ENCODE peak calls at places on chromosomes 13 and 19, in six cellular contexts. L is suprapubic skin; T is SK-N-SH; X is CD4-positive, CD25-positive, alpha-beta regulatory T cell; J is mammary epithelial cell; O is stomach. H is an unnamed sample.
A peak's percentile ranks its signal among the peaks of the same experiment; 100 is the strongest.

GRCh38 chr19:46859637-46860124 is 1.1 kb upstream of the ARHGAP35 start:
- DNase-seq in L (peak; percentile 95), T (peak; percentile 58), X (no peak), J (no peak), O (peak; percentile 46), H (no peak)

GRCh38 chr19:511101-511841 is 4.0 kb downstream of the TPGS1 start:
- DNase-seq in L (no peak), T (no peak), X (peak; percentile 94), J (peak; percentile 67), O (peak; percentile 37), H (no peak)

GRCh38 chr13:72255908-72256307 is 388.9 kb upstream of the DACH1 start:
- DNase-seq in L (no peak), T (peak; percentile 19), X (no peak), J (peak; percentile 64), O (no peak), H (peak; percentile 3)

GRCh38 chr13:77028202-77028601 is 1.2 kb upstream of the FBXL3 start:
- DNase-seq in L (no peak), T (no peak), X (peak; percentile 20), J (peak; percentile 9), O (no peak), H (no peak)

GRCh38 chr13:39362652-39363390 is 240.2 kb downstream of the LHFPL6 start:
- DNase-seq in L (no peak), T (no peak), X (no peak), J (peak; percentile 61), O (no peak), H (no peak)

GRCh38 chr19:54137913-54138776 is 583 bp downstream of the CNOT3 start:
- DNase-seq in L (no peak), T (peak; percentile 75), X (peak; percentile 28), J (no peak), O (no peak), H (peak; percentile 32)

GRCh38 chr19:19055701-19056100 is 8.1 kb upstream of the SLC25A42 start:
- DNase-seq in L (no peak), T (no peak), X (no peak), J (no peak), O (no peak), H (no peak)

GRCh38 chr19:18612772-18613588 is at the start of gene TMEM59L:
- DNase-seq in L (no peak), T (peak; percentile 95), X (no peak), J (no peak), O (no peak), H (no peak)

GRCh38 chr19:52935434-52935833 is 12.2 kb upstream of the ZNF888 start:
- DNase-seq in L (no peak), T (no peak), X (no peak), J (no peak), O (peak; percentile 53), H (no peak)

GRCh38 chr19:38162632-38163031 is 61.4 kb downstream of the DPF1 start:
- DNase-seq in L (no peak), T (no peak), X (no peak), J (no peak), O (no peak), H (no peak)

GRCh38 chr19:29060833-29061364 is 152.1 kb downstream of the UQCRFS1 start:
- DNase-seq in L (no peak), T (no peak), X (no peak), J (no peak), O (no peak), H (no peak)

GRCh38 chr19:1060689-1061088 is 6.3 kb upstream of the ARHGAP45 start:
- DNase-seq in L (no peak), T (no peak), X (no peak), J (no peak), O (no peak), H (no peak)

GRCh38 chr13:44437356-44438233 is 64.0 kb downstream of the SERP2 start:
- DNase-seq in L (no peak), T (no peak), X (peak; percentile 55), J (peak; percentile 48), O (no peak), H (peak; percentile 40)

GRCh38 chr19:31257025-31257424 is 92.2 kb downstream of the TSHZ3 start:
- DNase-seq in L (no peak), T (no peak), X (no peak), J (no peak), O (no peak), H (no peak)

GRCh38 chr13:77480071-77480470 is 55.4 kb upstream of the SCEL start:
- DNase-seq in L (no peak), T (no peak), X (no peak), J (no peak), O (no peak), H (no peak)

GRCh38 chr19:32181356-32181920 is 164.0 kb upstream of the ZNF507 start:
- DNase-seq in L (no peak), T (no peak), X (no peak), J (no peak), O (no peak), H (no peak)

GRCh38 chr19:6238256-6238642 is 41.5 kb downstream of the MLLT1 start:
- DNase-seq in L (no peak), T (peak; percentile 87), X (peak; percentile 71), J (no peak), O (no peak), H (no peak)

GRCh38 chr19:6772028-6772865 is at the start of gene VAV1:
- DNase-seq in L (peak; percentile 84), T (peak; percentile 53), X (peak; percentile 92), J (no peak), O (peak; percentile 63), H (no peak)

GRCh38 chr19:2524840-2525723 is 49.2 kb downstream of the GADD45B start:
- DNase-seq in L (no peak), T (no peak), X (no peak), J (peak; percentile 72), O (peak; percentile 40), H (peak; percentile 93)

GRCh38 chr13:99626461-99627082 is 125.3 kb downstream of the TM9SF2 start:
- DNase-seq in L (no peak), T (no peak), X (no peak), J (peak; percentile 46), O (no peak), H (no peak)

GRCh38 chr19:15564534-15565168 is 50.4 kb upstream of the CYP4F8 start:
- DNase-seq in L (no peak), T (no peak), X (no peak), J (no peak), O (no peak), H (no peak)

GRCh38 chr19:15563931-15564330 is 51.1 kb upstream of the CYP4F8 start:
- DNase-seq in L (no peak), T (no peak), X (no peak), J (no peak), O (no peak), H (no peak)

GRCh38 chr19:15563325-15563794 is 51.7 kb upstream of the CYP4F8 start:
- DNase-seq in L (no peak), T (peak; percentile 34), X (no peak), J (peak; percentile 20), O (peak; percentile 61), H (peak; percentile 62)

GRCh38 chr19:15562145-15562544 is 52.9 kb upstream of the CYP4F8 start:
- DNase-seq in L (no peak), T (no peak), X (no peak), J (no peak), O (no peak), H (no peak)

GRCh38 chr19:15562861-15563260 is 52.2 kb upstream of the CYP4F8 start:
- DNase-seq in L (no peak), T (no peak), X (no peak), J (peak; percentile 26), O (no peak), H (peak; percentile 49)
- H3K27me3 ChIP-seq in L (peaks cover 13% of the 10 kb centered on the region), T (peaks cover 15% of the 10 kb centered on the region), X (peaks cover 3% of the 10 kb centered on the region), J (no peaks in the 10 kb centered on the region), O (no peaks in the 10 kb centered on the region), H (peaks cover 8% of the 10 kb centered on the region)

GRCh38 chr13:18235756-18236527 is 945.7 kb downstream of the TUBA3C start:
- DNase-seq in L (no peak), T (no peak), X (no peak), J (no peak), O (no peak), H (no peak)
- H3K27me3 ChIP-seq in L (no peaks in the 10 kb centered on the region), T (no peaks in the 10 kb centered on the region), X (no peaks in the 10 kb centered on the region), J (no peaks in the 10 kb centered on the region), O (no peaks in the 10 kb centered on the region), H (no peaks in the 10 kb centered on the region)

GRCh38 chr13:111112196-111112595 is 2.9 kb upstream of the ARHGEF7 start:
- DNase-seq in L (no peak), T (no peak), X (no peak), J (no peak), O (no peak), H (no peak)
- H3K27me3 ChIP-seq in L (peaks cover 62% of the 10 kb centered on the region), T (peaks cover 41% of the 10 kb centered on the region), X (peaks cover 45% of the 10 kb centered on the region), J (peaks cover 34% of the 10 kb centered on the region), O (no peaks in the 10 kb centered on the region), H (peaks cover 82% of the 10 kb centered on the region)

GRCh38 chr19:15623711-15624318 is 8.8 kb downstream of the CYP4F8 start:
- DNase-seq in L (no peak), T (no peak), X (no peak), J (no peak), O (no peak), H (no peak)

GRCh38 chr19:15629003-15629880 is 11.5 kb upstream of the CYP4F3 start:
- DNase-seq in L (peak; percentile 92), T (peak; percentile 86), X (peak; percentile 75), J (peak; percentile 64), O (peak; percentile 90), H (peak; percentile 80)

GRCh38 chr19:15633122-15633521 is 7.6 kb upstream of the CYP4F3 start:
- DNase-seq in L (no peak), T (no peak), X (no peak), J (no peak), O (no peak), H (no peak)

GRCh38 chr19:15631817-15632216 is 8.9 kb upstream of the CYP4F3 start:
- DNase-seq in L (no peak), T (peak; percentile 47), X (no peak), J (no peak), O (no peak), H (no peak)

DNA sequence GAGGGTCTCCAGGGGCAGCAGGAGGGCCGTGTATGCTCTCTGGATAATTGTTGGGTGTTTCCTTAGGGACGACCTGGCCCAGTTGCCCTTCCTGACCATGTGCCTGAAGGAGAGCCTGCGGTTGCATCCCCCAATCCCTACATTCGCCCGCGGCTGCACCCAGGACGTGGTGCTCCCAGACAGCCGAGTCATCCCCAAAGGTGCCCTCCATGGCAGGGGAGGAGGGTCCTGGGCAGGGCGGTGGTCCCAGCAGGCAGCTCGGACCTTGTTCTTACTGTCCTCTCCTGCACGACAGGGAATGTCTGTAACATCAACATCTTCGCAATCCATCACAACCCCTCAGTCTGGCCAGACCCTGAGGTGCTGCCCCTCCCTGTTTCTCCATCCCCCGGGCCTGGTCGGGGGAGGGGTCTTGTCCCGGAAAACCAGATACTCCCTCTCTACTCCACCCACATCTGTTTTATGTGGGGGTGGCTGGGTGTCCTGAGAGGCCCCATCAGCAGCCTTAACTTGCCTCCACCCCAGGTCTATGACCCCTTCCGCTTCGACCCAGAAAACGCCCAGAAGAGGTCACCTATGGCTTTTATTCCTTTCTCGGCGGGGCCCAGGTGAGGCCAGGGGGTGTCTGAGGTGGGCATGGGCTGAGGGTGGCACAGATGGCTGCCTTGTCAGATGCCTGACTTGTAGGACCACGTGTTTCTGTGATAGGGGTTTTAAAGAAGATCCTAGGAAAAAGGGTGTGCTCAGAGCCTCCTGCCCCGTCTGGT is 12.3 kb upstream of the CYP4F3 start:
- DNase-seq in L (no peak), T (no peak), X (no peak), J (no peak), O (no peak), H (no peak)
- H3K27me3 ChIP-seq in L (peaks cover 13% of the 10 kb centered on the region), T (no peaks in the 10 kb centered on the region), X (peaks cover 2% of the 10 kb centered on the region), J (no peaks in the 10 kb centered on the region), O (no peaks in the 10 kb centered on the region), H (no peaks in the 10 kb centered on the region)